ENCODE peak calls at places on chromosomes 13 and 19, in eight cellular contexts. H is psoas muscle, O is heart left ventricle, F is tibial nerve, X is spleen, R is H9, L is stomach, U is transverse colon. E is an unnamed sample. For H3K9me3, the result is how much of the 10 kb centered on the place peaks cover.

GRCh38 chr13:44557986-44558385 is 18.1 kb downstream of the TSC22D1 start:
- DNase-seq in H (no peak), O (no peak), F (no peak), X (no peak), R (no peak), L (no peak), U (no peak), E (no peak)

GRCh38 chr19:31981545-31981944 is 363.9 kb upstream of the ZNF507 start:
- DNase-seq in H (no peak), O (no peak), F (no peak), X (no peak), R (no peak), L (no peak), U (no peak), E (no peak)

GRCh38 chr13:60811581-60811980 is 414.6 kb downstream of the TDRD3 start:
- DNase-seq in H (no peak), O (no peak), F (no peak), X (no peak), R (no peak), L (no peak), U (no peak), E (no peak)

GRCh38 chr13:46586766-46587509 is 34.0 kb downstream of the LRCH1 start:
- DNase-seq in H (no peak), O (no peak), F (no peak), X (no peak), R (no peak), L (no peak), U (no peak), E (no peak)

GRCh38 chr19:33476151-33476707 is 45.4 kb downstream of the PEPD start:
- DNase-seq in H (no peak), O (no peak), F (no peak), X (peak), R (peak), L (no peak), U (no peak), E (no peak)

GRCh38 chr13:28161370-28161769 is 23.0 kb downstream of the PAN3 start:
- DNase-seq in H (no peak), O (no peak), F (no peak), X (no peak), R (peak), L (no peak), U (peak), E (no peak)

GRCh38 chr13:99269627-99270252 is 11.6 kb upstream of the GPR18 start:
- DNase-seq in H (no peak), O (no peak), F (no peak), X (no peak), R (no peak), L (no peak), U (no peak), E (peak)

GRCh38 chr13:38519229-38519910 is 167.5 kb upstream of the FREM2 start:
- DNase-seq in H (no peak), O (no peak), F (no peak), X (no peak), R (peak), L (no peak), U (no peak), E (no peak)

GRCh38 chr13:66200555-66200954 is 1029.6 kb downstream of the PCDH9 start:
- DNase-seq in H (no peak), O (no peak), F (no peak), X (no peak), R (no peak), L (no peak), U (no peak), E (no peak)

GRCh38 chr19:52941941-52942370 is 18.7 kb upstream of the ZNF888 start:
- DNase-seq in H (peak), O (no peak), F (peak), X (peak), R (peak), L (peak), U (peak), E (peak)

GRCh38 chr13:113560645-113561416 is 23.7 kb upstream of the TFDP1 start:
- DNase-seq in H (no peak), O (no peak), F (no peak), X (peak), R (no peak), L (peak), U (no peak), E (no peak)

GRCh38 chr13:32079586-32079985 is 48.0 kb downstream of the FRY start:
- DNase-seq in H (no peak), O (no peak), F (no peak), X (no peak), R (no peak), L (no peak), U (no peak), E (no peak)

GRCh38 chr19:42032428-42032827 is 37.6 kb downstream of the GRIK5 start:
- DNase-seq in H (peak), O (no peak), F (no peak), X (no peak), R (peak), L (no peak), U (no peak), E (no peak)

GRCh38 chr13:30157616-30157993 is 149.7 kb downstream of the KATNAL1 start:
- DNase-seq in H (no peak), O (no peak), F (no peak), X (peak), R (no peak), L (no peak), U (no peak), E (no peak)

GRCh38 chr13:102380012-102380411 is 21.8 kb downstream of the FGF14 start:
- DNase-seq in H (no peak), O (no peak), F (no peak), X (no peak), R (no peak), L (no peak), U (no peak), E (no peak)

GRCh38 chr13:43196171-43196611 is 172.8 kb downstream of the DNAJC15 start:
- DNase-seq in H (peak), O (peak), F (no peak), X (no peak), R (no peak), L (no peak), U (no peak), E (no peak)
- TF ChIP-seq CTCF in H (no peak), O (no peak), F (no peak), X (no peak), R (no peak), L (no peak), U (no peak), E (no peak)

GRCh38 chr13:111627596-111627995 is 307.2 kb downstream of the TEX29 start:
- DNase-seq in H (no peak), O (no peak), F (no peak), X (no peak), R (peak), L (no peak), U (no peak), E (no peak)

GRCh38 chr13:111623743-111624505 is 303.5 kb downstream of the TEX29 start:
- DNase-seq in H (no peak), O (no peak), F (no peak), X (no peak), R (peak), L (no peak), U (no peak), E (no peak)

GRCh38 chr13:111629016-111629415 is 308.6 kb downstream of the TEX29 start:
- DNase-seq in H (no peak), O (no peak), F (no peak), X (no peak), R (peak), L (no peak), U (no peak), E (no peak)

GRCh38 chr13:111625526-111626315 is 305.3 kb downstream of the TEX29 start:
- DNase-seq in H (no peak), O (no peak), F (no peak), X (no peak), R (peak), L (no peak), U (no peak), E (no peak)

GRCh38 chr13:111626371-111627305 is 306.2 kb downstream of the TEX29 start:
- DNase-seq in H (no peak), O (no peak), F (no peak), X (no peak), R (peak), L (no peak), U (no peak), E (no peak)
- H3K9me3 ChIP-seq in H (under half), O (under half), F (under half), X (under half), R (under half), L (under half), U (under half), E (under half)

DNA sequence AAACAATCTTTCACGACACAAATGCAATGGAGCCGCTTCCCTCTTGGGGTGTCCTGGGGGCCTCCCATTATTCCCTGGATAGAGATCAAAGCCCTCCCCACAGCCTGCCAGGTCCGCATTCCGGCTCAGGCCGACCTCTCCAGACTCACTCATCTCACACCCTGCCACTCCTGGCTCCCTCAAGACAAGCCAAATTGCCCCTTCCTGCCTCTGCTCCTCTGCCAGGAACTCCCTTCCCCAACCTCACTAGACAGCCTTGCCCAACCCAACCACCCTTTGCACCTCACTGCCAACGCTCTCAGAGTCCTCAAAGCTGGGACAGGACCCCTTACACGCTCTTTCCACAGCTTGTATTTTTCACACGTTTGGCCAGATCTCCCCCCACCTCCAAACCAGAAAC is 1.5 kb downstream of the ABHD17A start:
- DNase-seq in H (no peak), O (no peak), F (no peak), X (no peak), R (no peak), L (no peak), U (no peak), E (no peak)
- H3K27ac ChIP-seq in H (peak), O (peak), F (peak), X (peak), R (no peak), L (peak), U (peak), E (no peak)

GRCh38 chr13:70967564-70967963 is 859.3 kb upstream of the KLHL1 start:
- DNase-seq in H (no peak), O (no peak), F (no peak), X (peak), R (no peak), L (no peak), U (no peak), E (no peak)

GRCh38 chr13:70959376-70959775 is 851.1 kb upstream of the KLHL1 start:
- DNase-seq in H (no peak), O (no peak), F (no peak), X (no peak), R (no peak), L (no peak), U (no peak), E (no peak)

GRCh38 chr13:70960841-70961443 is 852.7 kb upstream of the KLHL1 start:
- DNase-seq in H (no peak), O (no peak), F (peak), X (no peak), R (no peak), L (no peak), U (no peak), E (peak)

GRCh38 chr13:70964124-70964523 is 855.9 kb upstream of the KLHL1 start:
- DNase-seq in H (no peak), O (no peak), F (no peak), X (no peak), R (no peak), L (no peak), U (no peak), E (no peak)
- TF ChIP-seq CTCF in H (no peak), O (no peak), F (no peak), X (no peak), R (peak), L (no peak), U (no peak), E (no peak)

DNA sequence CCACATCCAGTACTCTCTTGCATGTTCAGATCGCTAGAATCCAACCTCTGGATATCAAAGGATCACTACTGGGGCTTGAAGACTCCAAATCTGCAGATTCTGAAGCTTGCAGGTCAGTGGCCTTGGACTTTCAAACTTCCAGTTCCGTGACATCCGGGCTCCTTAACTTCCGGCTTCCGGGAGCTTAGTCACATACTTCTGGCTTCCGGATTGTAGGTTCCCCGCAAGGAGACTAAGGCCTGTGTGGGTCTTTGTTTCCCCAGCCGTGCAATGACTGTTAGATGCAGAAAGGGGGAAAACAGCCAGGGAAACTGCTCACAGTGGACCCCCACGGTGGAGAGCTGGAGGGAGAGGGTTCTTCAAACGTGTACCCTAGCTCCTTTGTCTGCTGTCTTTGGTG is 41.4 kb downstream of the ZNF333 start:
- DNase-seq in H (no peak), O (no peak), F (no peak), X (no peak), R (no peak), L (no peak), U (no peak), E (no peak)
- H3K9me3 ChIP-seq in H (under half), O (under half), F (half or more), X (half or more), R (under half), L (half or more), U (under half), E (under half)

DNA sequence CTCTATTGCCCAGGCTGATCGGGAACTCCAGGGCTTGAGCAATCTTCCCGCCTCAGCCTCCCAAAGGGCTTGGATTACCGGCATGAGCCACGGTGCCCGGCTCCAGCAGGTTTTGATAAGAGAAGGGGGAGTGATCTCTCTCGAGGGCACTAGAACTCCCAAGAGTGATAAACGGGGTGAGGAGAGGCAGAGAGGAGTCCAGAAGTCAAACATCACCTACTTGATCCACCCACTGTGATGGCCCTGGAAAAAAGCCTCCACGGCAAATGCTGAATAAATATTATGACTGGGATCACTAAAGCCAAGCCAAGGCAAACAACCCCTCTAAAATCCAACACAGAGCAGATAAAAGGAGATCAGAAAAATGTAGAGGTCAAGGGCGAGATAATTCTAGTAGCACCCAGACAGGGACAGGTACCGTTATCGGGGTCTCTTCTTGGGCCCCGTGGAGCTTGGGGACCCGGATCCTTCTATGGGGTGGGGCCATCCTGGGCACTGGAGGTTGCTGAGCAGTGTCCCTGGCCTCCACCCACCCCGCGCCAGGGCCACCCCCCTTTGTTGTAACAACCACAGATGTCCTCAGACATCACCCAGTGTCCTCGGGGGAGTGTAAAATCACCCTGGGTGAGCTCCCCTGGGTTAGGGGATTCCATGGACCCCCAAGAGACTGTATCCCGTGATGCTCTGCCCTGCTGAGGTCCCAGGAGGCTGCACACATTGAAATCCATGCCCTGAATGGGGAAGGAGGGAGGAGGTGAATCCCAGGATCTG is 3.7 kb upstream of the CREB3L3 start:
- DNase-seq in H (no peak), O (no peak), F (no peak), X (no peak), R (no peak), L (peak), U (peak), E (peak)
- H3K27ac ChIP-seq in H (no peak), O (no peak), F (no peak), X (no peak), R (no peak), L (no peak), U (peak), E (peak)

GRCh38 chr13:92716749-92717148 is 509.9 kb upstream of the GPC6 start:
- DNase-seq in H (no peak), O (no peak), F (peak), X (no peak), R (no peak), L (no peak), U (no peak), E (no peak)
- TF ChIP-seq CTCF in H (no peak), O (no peak), F (peak), X (no peak), R (peak), L (no peak), U (no peak), E (peak)